ENCODE peak calls at places on chromosomes 7 and 10, in nine cellular contexts. M, D, G, A, O, C, U, Z and P are unnamed samples.

GRCh38 chr10:8192301-8192700 is 137.8 kb downstream of the GATA3 start:
- DNase-seq in O (no peak), Z (no peak), G (no peak), U (no peak), D (no peak), A (no peak), C (no peak), M (no peak), P (no peak)

GRCh38 chr10:31197886-31198285 is 121.1 kb upstream of the ZEB1 start:
- DNase-seq in C (no peak), M (no peak), G (no peak), U (no peak), O (no peak), Z (no peak), A (peak; percentile 64), D (no peak), P (no peak)

GRCh38 chr10:72204724-72205123 is 11.1 kb upstream of the ANAPC16 start:
- DNase-seq in M (no peak), G (no peak), C (no peak), U (no peak), O (no peak), A (no peak), D (no peak), Z (no peak), P (no peak)

GRCh38 chr10:62636825-62637248 is 167.7 kb upstream of the ADO start:
- DNase-seq in M (no peak), O (no peak), A (no peak), Z (no peak), D (no peak), G (no peak), C (no peak), U (no peak), P (no peak)

GRCh38 chr7:33418251-33418701 is 288.9 kb downstream of the BBS9 start:
- DNase-seq in A (peak; percentile 43), G (no peak), O (no peak), M (no peak), D (no peak), Z (no peak), U (no peak), C (no peak), P (no peak)

GRCh38 chr10:35579726-35580420 is 25.3 kb upstream of the GJD4 start:
- DNase-seq in G (no peak), O (no peak), Z (no peak), A (no peak), C (no peak), U (no peak), M (no peak), D (no peak), P (no peak)

GRCh38 chr7:131879424-131879823 is 323.0 kb upstream of the PODXL start:
- DNase-seq in Z (no peak), A (no peak), C (no peak), G (no peak), D (no peak), O (no peak), M (no peak), U (no peak), P (no peak)

GRCh38 chr10:126518186-126519080 is 130.2 kb upstream of the ADAM12 start:
- DNase-seq in M (no peak), A (no peak), U (no peak), C (no peak), G (no peak), Z (no peak), D (no peak), O (no peak), P (no peak)

GRCh38 chr10:99004738-99005137 is 230.9 kb downstream of the HPSE2 start:
- DNase-seq in D (no peak), C (no peak), A (no peak), Z (no peak), M (no peak), U (no peak), O (no peak), G (no peak), P (no peak)

GRCh38 chr7:21805793-21806192 is 139.9 kb downstream of the CDCA7L start:
- DNase-seq in O (no peak), G (no peak), D (no peak), M (no peak), A (no peak), U (no peak), Z (no peak), C (no peak), P (no peak)

GRCh38 chr7:16590424-16590823 is 55.1 kb downstream of the ANKMY2 start:
- DNase-seq in C (no peak), G (no peak), U (no peak), M (no peak), D (no peak), O (no peak), Z (no peak), A (no peak), P (no peak)

GRCh38 chr10:97713828-97714400 is 384 bp downstream of the MARVELD1 start:
- DNase-seq in U (peak; percentile 74), G (peak; percentile 74), Z (peak; percentile 80), D (no peak), A (peak; percentile 90), C (peak; percentile 73), O (peak; percentile 93), M (peak; percentile 48), P (peak; percentile 77)

GRCh38 chr7:159020987-159021386 is 123.7 kb downstream of the VIPR2 start:
- DNase-seq in Z (peak; percentile 56), D (no peak), A (no peak), U (no peak), O (no peak), C (no peak), G (no peak), M (no peak), P (no peak)

GRCh38 chr7:96699219-96699871 is 10.3 kb downstream of the SEM1 start:
- DNase-seq in Z (no peak), D (no peak), G (no peak), C (no peak), A (no peak), O (no peak), M (no peak), U (no peak), P (no peak)

GRCh38 chr7:25359471-25360059 is 131.3 kb upstream of the NPVF start:
- DNase-seq in G (no peak), Z (no peak), M (no peak), D (no peak), C (no peak), O (no peak), A (peak; percentile 5), U (no peak), P (no peak)

GRCh38 chr7:7768977-7769376 is 50.6 kb upstream of the RPA3 start:
- DNase-seq in G (no peak), C (no peak), U (no peak), Z (no peak), M (no peak), D (no peak), A (no peak), O (no peak), P (no peak)

GRCh38 chr7:151110941-151111645 is 24.8 kb downstream of the AGAP3 start:
- DNase-seq in Z (peak; percentile 84), A (peak; percentile 86), G (peak; percentile 68), U (peak; percentile 78), C (peak; percentile 86), D (peak; percentile 82), O (peak; percentile 95), M (peak; percentile 71), P (peak; percentile 91)

GRCh38 chr7:131095346-131095745 is 232.3 kb upstream of the MKLN1 start:
- DNase-seq in Z (no peak), A (no peak), M (no peak), C (no peak), D (no peak), O (no peak), U (no peak), G (no peak), P (no peak)

DNA sequence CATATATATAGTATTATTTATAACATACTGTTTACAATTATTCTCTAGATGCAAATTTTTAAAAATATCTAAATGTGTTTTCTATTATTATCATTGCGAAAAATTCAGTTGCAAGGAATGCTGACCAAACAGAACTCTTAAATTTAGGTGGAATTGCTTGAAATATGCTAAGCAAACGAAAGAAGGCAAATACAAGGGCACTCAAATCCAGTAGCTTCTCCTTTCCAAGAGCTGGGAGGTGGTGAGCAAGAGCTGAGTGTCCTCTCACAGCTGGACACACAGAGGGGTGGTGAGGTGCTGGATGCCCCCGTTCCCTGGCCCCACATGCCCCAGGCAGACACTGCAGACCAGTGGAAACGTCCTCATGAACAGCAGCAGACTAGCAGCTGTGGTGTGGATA is 166.0 kb downstream of the TAX1BP1 start:
- DNase-seq in D (no peak), M (no peak), A (no peak), G (no peak), O (no peak), U (no peak), Z (no peak), C (no peak), P (no peak)
- H3K4me1 ChIP-seq in D (peaks cover 6% of the 10 kb centered on the region), M (no peaks in the 10 kb centered on the region), A (peaks cover 9% of the 10 kb centered on the region), G (no peaks in the 10 kb centered on the region), O (peaks cover 8% of the 10 kb centered on the region), U (no peaks in the 10 kb centered on the region), Z (no peaks in the 10 kb centered on the region), C (peaks cover 30% of the 10 kb centered on the region), P (peaks cover 16% of the 10 kb centered on the region)

GRCh38 chr7:65489260-65489767 is 115.7 kb downstream of the ZNF92 start:
- DNase-seq in D (no peak), Z (no peak), C (no peak), O (no peak), A (no peak), U (no peak), M (no peak), G (no peak), P (no peak)
- H3K4me1 ChIP-seq in D (no peaks in the 10 kb centered on the region), Z (no peaks in the 10 kb centered on the region), C (no peaks in the 10 kb centered on the region), O (no peaks in the 10 kb centered on the region), A (no peaks in the 10 kb centered on the region), U (no peaks in the 10 kb centered on the region), M (no peaks in the 10 kb centered on the region), G (no peaks in the 10 kb centered on the region), P (no peaks in the 10 kb centered on the region)

GRCh38 chr7:4742051-4742573 is 33.3 kb upstream of the AP5Z1 start:
- DNase-seq in M (peak; percentile 30), D (no peak), A (no peak), G (no peak), U (no peak), O (no peak), C (peak; percentile 49), Z (no peak), P (no peak)
- H3K4me1 ChIP-seq in M (peaks cover 15% of the 10 kb centered on the region), D (peaks cover 61% of the 10 kb centered on the region), A (peaks cover 37% of the 10 kb centered on the region), G (peaks cover 19% of the 10 kb centered on the region), U (peaks cover 43% of the 10 kb centered on the region), O (peaks cover 63% of the 10 kb centered on the region), C (peaks cover 68% of the 10 kb centered on the region), Z (peaks cover 34% of the 10 kb centered on the region), P (peaks cover 41% of the 10 kb centered on the region)

GRCh38 chr10:14530465-14530864 is 199.7 kb upstream of the FRMD4A start:
- DNase-seq in C (no peak), M (no peak), D (no peak), G (no peak), A (no peak), U (no peak), O (no peak), Z (no peak), P (no peak)
- H3K4me1 ChIP-seq in C (peaks cover 38% of the 10 kb centered on the region), M (peaks cover 34% of the 10 kb centered on the region), D (peaks cover under 1% of the 10 kb centered on the region), G (peaks cover 32% of the 10 kb centered on the region), A (no peaks in the 10 kb centered on the region), U (no peaks in the 10 kb centered on the region), O (peaks cover 9% of the 10 kb centered on the region), Z (no peaks in the 10 kb centered on the region), P (no peaks in the 10 kb centered on the region)

GRCh38 chr10:50918529-50918928 is 33.1 kb upstream of the A1CF start:
- DNase-seq in A (no peak), C (no peak), U (no peak), Z (no peak), O (no peak), D (no peak), M (no peak), G (no peak), P (no peak)
- H3K4me1 ChIP-seq in A (peaks cover 18% of the 10 kb centered on the region), C (peaks cover 4% of the 10 kb centered on the region), U (peaks cover 8% of the 10 kb centered on the region), Z (no peaks in the 10 kb centered on the region), O (no peaks in the 10 kb centered on the region), D (no peaks in the 10 kb centered on the region), M (no peaks in the 10 kb centered on the region), G (no peaks in the 10 kb centered on the region), P (no peaks in the 10 kb centered on the region)

GRCh38 chr10:95334793-95335120 is 44.0 kb upstream of the PDLIM1 start:
- DNase-seq in M (no peak), C (no peak), D (no peak), U (no peak), O (no peak), A (no peak), Z (no peak), G (no peak), P (no peak)
- H3K4me1 ChIP-seq in M (no peaks in the 10 kb centered on the region), C (peaks cover 54% of the 10 kb centered on the region), D (peaks cover 17% of the 10 kb centered on the region), U (peaks cover 25% of the 10 kb centered on the region), O (peaks cover 100% of the 10 kb centered on the region), A (peaks cover 20% of the 10 kb centered on the region), Z (peaks cover 34% of the 10 kb centered on the region), G (no peaks in the 10 kb centered on the region), P (peaks cover 5% of the 10 kb centered on the region)